ENCODE peak calls at places on chromosomes 6 and 20, in five cellular contexts. One of them, this sample, is unnamed.

GRCh38 chr6:21595265-21595950 is 1.9 kb downstream of the SOX4 start:
- DNase-seq in HepG2: no peak
- DNase-seq in K562: no peak
- DNase-seq in A549: peak; percentile 42
- DNase-seq in endothelial cell of umbilical vein: no peak
- DNase-seq in this sample: peak; percentile 58

GRCh38 chr20:44532248-44532980 is 10.5 kb upstream of the SERINC3 start:
- DNase-seq in K562: no peak
- DNase-seq in A549: no peak
- DNase-seq in HepG2: no peak
- DNase-seq in endothelial cell of umbilical vein: peak; percentile 52
- DNase-seq in this sample: no peak

GRCh38 chr20:25032065-25032477 is 25.9 kb downstream of the ACSS1 start:
- DNase-seq in HepG2: no peak
- DNase-seq in A549: no peak
- DNase-seq in K562: peak; percentile 48
- DNase-seq in endothelial cell of umbilical vein: no peak
- DNase-seq in this sample: no peak

GRCh38 chr6:150395388-150396009 is 26.7 kb downstream of the IYD start:
- DNase-seq in endothelial cell of umbilical vein: peak; percentile 50
- DNase-seq in K562: peak; percentile 69
- DNase-seq in A549: peak; percentile 61
- DNase-seq in HepG2: peak; percentile 60
- DNase-seq in this sample: peak; percentile 59

GRCh38 chr20:53905019-53905847 is 165.2 kb downstream of the BCAS1 start:
- DNase-seq in A549: no peak
- DNase-seq in endothelial cell of umbilical vein: no peak
- DNase-seq in HepG2: no peak
- DNase-seq in K562: no peak
- DNase-seq in this sample: no peak

GRCh38 chr6:33962673-33963072 is 158.9 kb upstream of the MLN start:
- DNase-seq in endothelial cell of umbilical vein: no peak
- DNase-seq in A549: no peak
- DNase-seq in HepG2: no peak
- DNase-seq in K562: no peak
- DNase-seq in this sample: no peak

GRCh38 chr20:17856837-17857605 is 111.6 kb downstream of the SNX5 start:
- DNase-seq in K562: no peak
- DNase-seq in A549: no peak
- DNase-seq in endothelial cell of umbilical vein: no peak
- DNase-seq in HepG2: no peak
- DNase-seq in this sample: no peak

GRCh38 chr6:98833101-98834059 is 994 bp upstream of the POU3F2 start:
- DNase-seq in A549: peak; percentile 56
- DNase-seq in HepG2: no peak
- DNase-seq in endothelial cell of umbilical vein: peak; percentile 53
- DNase-seq in K562: no peak
- DNase-seq in this sample: peak; percentile 24

GRCh38 chr6:28068067-28068466 is 12.3 kb upstream of the ZNF165 start:
- DNase-seq in K562: no peak
- DNase-seq in HepG2: no peak
- DNase-seq in endothelial cell of umbilical vein: no peak
- DNase-seq in A549: no peak
- DNase-seq in this sample: no peak

GRCh38 chr20:64041781-64042771 is 6.1 kb downstream of the C20orf204 start:
- DNase-seq in A549: no peak
- DNase-seq in HepG2: no peak
- DNase-seq in endothelial cell of umbilical vein: peak; percentile 73
- DNase-seq in K562: peak; percentile 72
- DNase-seq in this sample: peak; percentile 72

GRCh38 chr6:152096863-152097496 is 289.5 kb downstream of the ESR1 start:
- DNase-seq in K562: no peak
- DNase-seq in endothelial cell of umbilical vein: peak; percentile 71
- DNase-seq in A549: peak; percentile 4
- DNase-seq in HepG2: no peak
- DNase-seq in this sample: no peak

GRCh38 chr20:61455508-61456215 is 203.6 kb downstream of the CDH4 start:
- DNase-seq in HepG2: no peak
- DNase-seq in endothelial cell of umbilical vein: no peak
- DNase-seq in K562: no peak
- DNase-seq in A549: no peak
- DNase-seq in this sample: no peak

GRCh38 chr6:43865086-43865485 is 95.1 kb downstream of the VEGFA start:
- DNase-seq in K562: no peak
- DNase-seq in A549: no peak
- DNase-seq in HepG2: no peak
- DNase-seq in endothelial cell of umbilical vein: no peak
- DNase-seq in this sample: no peak

GRCh38 chr6:116447496-116448011 is 13.6 kb upstream of the CALHM6 start:
- DNase-seq in HepG2: no peak
- DNase-seq in A549: peak; percentile 7
- DNase-seq in endothelial cell of umbilical vein: no peak
- DNase-seq in K562: no peak
- DNase-seq in this sample: peak; percentile 83

GRCh38 chr6:144749263-144749662 is 464.1 kb downstream of the UTRN start:
- DNase-seq in HepG2: no peak
- DNase-seq in A549: no peak
- DNase-seq in K562: no peak
- DNase-seq in endothelial cell of umbilical vein: no peak
- DNase-seq in this sample: no peak

GRCh38 chr6:52517502-52518278 is 59.2 kb downstream of the TRAM2 start:
- DNase-seq in A549: peak; percentile 78
- DNase-seq in endothelial cell of umbilical vein: peak; percentile 94
- DNase-seq in HepG2: peak; percentile 92
- DNase-seq in K562: peak; percentile 91
- DNase-seq in this sample: peak; percentile 87

GRCh38 chr20:50438986-50439407 is 71.2 kb upstream of the PTPN1 start:
- DNase-seq in K562: no peak
- DNase-seq in A549: peak; percentile 87
- DNase-seq in endothelial cell of umbilical vein: no peak
- DNase-seq in HepG2: no peak
- DNase-seq in this sample: no peak

GRCh38 chr20:57022306-57022705 is 244.1 kb downstream of the BMP7 start:
- DNase-seq in K562: peak; percentile 34
- DNase-seq in HepG2: no peak
- DNase-seq in A549: peak; percentile 34
- DNase-seq in endothelial cell of umbilical vein: no peak
- DNase-seq in this sample: no peak

GRCh38 chr6:5763407-5763806 is 243.3 kb downstream of the NRN1 start:
- DNase-seq in K562: no peak
- DNase-seq in A549: no peak
- DNase-seq in endothelial cell of umbilical vein: no peak
- DNase-seq in HepG2: no peak
- DNase-seq in this sample: no peak

GRCh38 chr6:113586966-113587699 is 270.0 kb upstream of the MARCKS start:
- DNase-seq in endothelial cell of umbilical vein: no peak
- DNase-seq in A549: no peak
- DNase-seq in K562: no peak
- DNase-seq in HepG2: no peak
- DNase-seq in this sample: no peak

GRCh38 chr6:142943746-142944125 is 1.2 kb downstream of the HIVEP2 start:
- DNase-seq in A549: peak; percentile 13
- DNase-seq in K562: no peak
- DNase-seq in endothelial cell of umbilical vein: peak; percentile 38
- DNase-seq in HepG2: peak; percentile 38
- DNase-seq in this sample: peak; percentile 80

GRCh38 chr6:45556828-45557227 is 179.1 kb upstream of the SUPT3H start:
- DNase-seq in endothelial cell of umbilical vein: no peak
- DNase-seq in K562: no peak
- DNase-seq in A549: no peak
- DNase-seq in HepG2: no peak
- DNase-seq in this sample: no peak

GRCh38 chr20:40010483-40010882 is 678.6 kb downstream of the MAFB start:
- DNase-seq in A549: no peak
- DNase-seq in endothelial cell of umbilical vein: no peak
- DNase-seq in HepG2: no peak
- DNase-seq in K562: no peak
- DNase-seq in this sample: no peak

GRCh38 chr20:54220722-54221121 is 12.8 kb downstream of the PFDN4 start:
- DNase-seq in K562: no peak
- DNase-seq in endothelial cell of umbilical vein: no peak
- DNase-seq in A549: no peak
- DNase-seq in HepG2: no peak
- DNase-seq in this sample: no peak

GRCh38 chr6:43268782-43269272 is 25.5 kb downstream of the TTBK1 start:
- DNase-seq in A549: no peak
- DNase-seq in HepG2: no peak
- DNase-seq in endothelial cell of umbilical vein: no peak
- DNase-seq in K562: no peak
- DNase-seq in this sample: no peak

GRCh38 chr6:136792066-136792944 is at the start of gene MAP3K5:
- DNase-seq in A549: peak; percentile 84
- DNase-seq in endothelial cell of umbilical vein: peak; percentile 80
- DNase-seq in HepG2: peak; percentile 33
- DNase-seq in K562: peak; percentile 80
- DNase-seq in this sample: peak; percentile 94
- TF ChIP-seq CTCF in A549: peak; percentile 43
- TF ChIP-seq CTCF in endothelial cell of umbilical vein: peak; percentile 37
- TF ChIP-seq CTCF in HepG2: peak; percentile 68
- TF ChIP-seq CTCF in K562: no peak
- TF ChIP-seq CTCF in this sample: peak; percentile 23

DNA sequence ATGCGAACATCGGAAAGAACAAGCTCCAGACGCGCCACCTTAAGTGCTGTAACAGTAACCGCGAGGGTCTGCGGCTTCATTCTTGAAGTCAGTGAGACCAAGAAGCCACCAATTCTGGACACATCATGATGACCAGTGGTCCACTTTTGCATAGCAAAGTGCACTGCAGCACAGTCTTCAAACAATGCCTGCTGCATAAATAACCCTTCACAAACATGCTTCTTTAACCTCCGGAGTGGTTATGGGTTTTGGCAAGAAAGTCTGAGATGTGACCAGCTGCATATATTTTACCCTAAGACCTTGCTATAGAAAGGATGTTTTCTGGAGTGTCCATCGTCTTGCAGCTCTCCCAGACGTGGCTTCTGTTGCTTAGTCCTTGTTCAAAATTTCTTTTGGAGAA is 8.8 kb upstream of the MUC22 start:
- DNase-seq in A549: no peak
- DNase-seq in endothelial cell of umbilical vein: no peak
- DNase-seq in HepG2: no peak
- DNase-seq in K562: no peak
- DNase-seq in this sample: no peak
- TF ChIP-seq MYC in A549: no peak
- TF ChIP-seq MYC in endothelial cell of umbilical vein: no peak
- TF ChIP-seq MYC in HepG2: no peak
- TF ChIP-seq MYC in K562: no peak
- TF ChIP-seq MYC in this sample: no peak

DNA sequence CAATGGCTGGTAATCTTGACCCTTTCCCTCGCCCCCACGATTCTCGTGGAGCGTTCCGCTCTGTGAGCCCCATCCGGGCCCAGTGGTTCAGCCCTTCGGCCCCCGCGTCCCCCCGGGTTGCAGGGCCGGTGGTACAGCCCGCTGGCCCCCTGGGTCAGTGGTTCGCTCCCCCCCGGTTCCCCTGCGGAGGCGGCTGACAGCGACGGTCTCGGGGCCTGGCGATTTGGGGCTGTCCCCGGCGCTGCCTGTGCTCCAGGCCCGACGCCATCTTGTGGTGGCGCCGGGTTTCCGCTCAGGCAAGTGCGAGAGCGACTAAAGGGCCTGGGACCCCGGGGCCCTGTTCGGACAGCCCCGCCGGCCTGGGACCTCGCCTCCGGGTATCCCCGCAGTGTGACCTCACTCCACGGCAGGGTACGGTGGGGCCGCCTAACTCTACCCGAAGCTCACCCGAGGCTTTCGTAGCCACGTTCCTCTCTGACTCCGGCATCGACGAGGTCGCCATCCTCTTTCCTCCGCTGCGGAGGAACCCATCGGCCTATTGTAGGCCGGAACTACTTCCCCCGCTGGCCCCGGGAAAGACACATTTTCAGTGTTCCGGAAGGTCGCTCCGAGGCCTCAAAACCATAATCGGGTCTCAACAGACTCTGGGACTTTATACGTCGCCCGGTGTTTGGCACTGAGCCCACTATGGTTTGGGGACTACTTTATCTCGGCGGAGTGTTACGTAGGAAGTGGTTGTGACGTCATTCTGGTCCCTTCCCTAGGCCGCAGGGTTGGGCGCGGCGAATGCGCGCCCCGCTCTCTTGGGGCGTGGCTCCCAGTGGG is at the start of gene ZNF335:
- DNase-seq in HepG2: peak; percentile 96
- DNase-seq in endothelial cell of umbilical vein: peak; percentile 95
- DNase-seq in A549: peak; percentile 98
- DNase-seq in K562: peak; percentile 99
- DNase-seq in this sample: peak; percentile 99
- TF ChIP-seq CTCF in HepG2: peak; percentile 60
- TF ChIP-seq CTCF in endothelial cell of umbilical vein: no peak
- TF ChIP-seq CTCF in A549: no peak
- TF ChIP-seq CTCF in K562: no peak
- TF ChIP-seq CTCF in this sample: no peak

GRCh38 chr20:10328897-10329255 is 105.1 kb downstream of the MKKS start:
- DNase-seq in endothelial cell of umbilical vein: no peak
- DNase-seq in A549: peak; percentile 44
- DNase-seq in K562: no peak
- DNase-seq in HepG2: no peak
- DNase-seq in this sample: no peak

GRCh38 chr20:10338781-10339180 is 95.2 kb downstream of the MKKS start:
- DNase-seq in A549: no peak
- DNase-seq in K562: no peak
- DNase-seq in endothelial cell of umbilical vein: no peak
- DNase-seq in HepG2: no peak
- DNase-seq in this sample: no peak

GRCh38 chr20:10329387-10330005 is 104.5 kb downstream of the MKKS start:
- DNase-seq in HepG2: no peak
- DNase-seq in endothelial cell of umbilical vein: no peak
- DNase-seq in A549: no peak
- DNase-seq in K562: no peak
- DNase-seq in this sample: no peak

GRCh38 chr20:10337291-10337690 is 96.7 kb downstream of the MKKS start:
- DNase-seq in endothelial cell of umbilical vein: no peak
- DNase-seq in A549: no peak
- DNase-seq in K562: no peak
- DNase-seq in HepG2: no peak
- DNase-seq in this sample: no peak

DNA sequence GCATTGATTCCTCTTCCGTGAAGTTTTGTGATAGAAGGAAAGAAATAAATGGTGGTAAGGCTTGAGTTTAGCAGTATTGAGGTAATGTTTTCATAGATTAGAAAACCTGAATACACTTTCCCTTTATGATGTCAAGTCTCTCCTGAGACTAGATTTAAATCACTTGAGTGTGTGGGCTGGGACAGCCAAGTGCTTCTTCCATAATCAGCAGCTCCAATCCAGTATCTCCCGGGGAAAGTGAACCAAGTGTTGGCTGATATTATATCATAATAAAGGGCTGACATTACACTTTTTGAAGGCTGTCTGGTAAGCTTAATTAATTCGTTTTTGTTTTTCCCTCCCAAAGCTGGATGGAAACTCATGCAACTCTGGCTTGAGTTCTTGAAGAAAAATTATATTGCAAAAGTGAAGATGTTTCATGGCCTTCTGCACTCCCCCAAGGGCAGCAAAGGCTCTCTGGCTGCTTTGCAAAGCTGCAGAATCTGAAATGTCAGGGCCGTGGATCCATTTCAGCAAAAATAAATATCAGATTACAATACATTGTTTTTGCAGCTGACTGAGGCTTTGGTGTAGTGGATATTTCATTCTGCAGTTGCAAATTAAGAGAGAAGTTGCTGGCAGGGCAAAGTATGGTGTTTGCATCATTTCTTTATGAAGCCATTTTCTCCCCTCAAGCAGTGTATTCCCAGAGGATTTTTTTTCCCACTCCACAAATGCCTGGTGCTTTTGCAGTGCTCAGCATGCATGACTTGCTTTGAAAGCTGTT is 101.2 kb downstream of the MKKS start:
- DNase-seq in K562: no peak
- DNase-seq in endothelial cell of umbilical vein: no peak
- DNase-seq in HepG2: no peak
- DNase-seq in A549: no peak
- DNase-seq in this sample: no peak
- TF ChIP-seq MYC in K562: no peak
- TF ChIP-seq MYC in endothelial cell of umbilical vein: no peak
- TF ChIP-seq MYC in HepG2: no peak
- TF ChIP-seq MYC in A549: no peak
- TF ChIP-seq MYC in this sample: no peak